ENCODE peak calls at places on chromosomes 2 and 18, in eight cellular contexts. D is cardiac muscle cell, Y is WTC11, N is H9, K is AG04450, X is GM06990, S is OCI-LY7, V is adrenal gland. U is an unnamed sample.

GRCh38 chr18:55452123-55452611 is 135.8 kb downstream of the TCF4 start:
- DNase-seq in X (no peak), V (no peak), N (no peak), D (peak), K (no peak), S (no peak), Y (no peak), U (no peak)

GRCh38 chr2:42099431-42100173 is 51.8 kb downstream of the PKDCC start:
- DNase-seq in V (no peak), S (peak), X (peak), Y (no peak), K (no peak), N (no peak), D (no peak), U (no peak)

GRCh38 chr2:7012141-7012809 is 95.1 kb downstream of the RNF144A start:
- DNase-seq in Y (no peak), V (no peak), N (no peak), D (peak), S (no peak), X (no peak), K (no peak), U (no peak)

GRCh38 chr18:31828613-31829012 is 67.9 kb upstream of the SLC25A52 start:
- DNase-seq in V (no peak), S (no peak), N (no peak), Y (no peak), K (no peak), D (no peak), X (no peak), U (no peak)

GRCh38 chr2:68127358-68128242 is 30.1 kb upstream of the PNO1 start:
- DNase-seq in K (no peak), Y (no peak), N (no peak), S (peak), V (no peak), D (no peak), X (peak), U (no peak)

GRCh38 chr2:144159264-144159663 is 360.7 kb downstream of the ZEB2 start:
- DNase-seq in Y (no peak), S (no peak), N (no peak), V (no peak), K (no peak), X (no peak), D (no peak), U (no peak)

GRCh38 chr2:219722276-219722883 is 95.0 kb downstream of the SLC4A3 start:
- DNase-seq in S (no peak), V (no peak), D (no peak), K (no peak), Y (no peak), X (no peak), N (no peak), U (no peak)

GRCh38 chr2:216202602-216203250 is 93.6 kb downstream of the XRCC5 start:
- DNase-seq in N (no peak), K (no peak), S (no peak), V (no peak), D (no peak), X (no peak), Y (no peak), U (no peak)

GRCh38 chr18:14922965-14923565 is 175.1 kb downstream of the ANKRD30B start:
- DNase-seq in D (no peak), K (no peak), Y (no peak), V (no peak), X (no peak), S (no peak), N (no peak), U (peak)

GRCh38 chr2:86020984-86021383 is 84.7 kb downstream of the POLR1A start:
- DNase-seq in D (peak), N (no peak), K (no peak), V (no peak), Y (no peak), S (no peak), X (no peak), U (no peak)

GRCh38 chr18:70074091-70074490 is 126.4 kb upstream of the CD226 start:
- DNase-seq in S (no peak), N (no peak), D (no peak), V (no peak), X (no peak), Y (no peak), K (peak), U (no peak)

GRCh38 chr18:70073442-70073841 is 125.8 kb upstream of the CD226 start:
- DNase-seq in N (no peak), K (no peak), S (no peak), Y (no peak), X (no peak), V (no peak), D (no peak), U (no peak)

GRCh38 chr18:70072678-70073077 is 125.0 kb upstream of the CD226 start:
- DNase-seq in D (peak), Y (no peak), K (peak), N (no peak), V (no peak), X (no peak), S (no peak), U (no peak)

GRCh38 chr18:70069965-70070364 is 122.3 kb upstream of the CD226 start:
- DNase-seq in K (no peak), S (no peak), N (no peak), X (no peak), Y (no peak), D (no peak), V (no peak), U (no peak)

DNA sequence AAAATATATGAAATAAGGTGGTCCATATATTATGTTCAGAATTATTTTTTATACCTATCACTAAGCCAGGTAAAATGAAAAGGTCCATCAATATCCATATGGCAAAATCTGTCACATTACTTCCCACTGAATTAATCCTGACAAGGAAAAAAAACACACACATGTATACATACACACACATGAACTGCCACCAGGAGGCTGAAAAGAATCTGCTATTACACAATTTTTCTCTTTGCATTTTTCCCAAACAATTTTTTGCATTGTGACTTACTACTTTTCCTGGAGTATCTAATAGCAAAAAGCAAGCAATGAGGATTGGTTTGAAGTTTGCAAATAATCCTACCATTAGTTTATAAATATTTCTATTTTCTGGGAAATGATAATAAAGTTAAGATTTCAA is 128.2 kb upstream of the CD226 start:
- DNase-seq in S (no peak), V (no peak), K (no peak), Y (no peak), D (peak), N (no peak), X (no peak), U (no peak)
- TF ChIP-seq CTCF in S (no peak), V (no peak), K (peak), Y (no peak), D (peak), N (no peak), X (no peak), U (peak)

DNA sequence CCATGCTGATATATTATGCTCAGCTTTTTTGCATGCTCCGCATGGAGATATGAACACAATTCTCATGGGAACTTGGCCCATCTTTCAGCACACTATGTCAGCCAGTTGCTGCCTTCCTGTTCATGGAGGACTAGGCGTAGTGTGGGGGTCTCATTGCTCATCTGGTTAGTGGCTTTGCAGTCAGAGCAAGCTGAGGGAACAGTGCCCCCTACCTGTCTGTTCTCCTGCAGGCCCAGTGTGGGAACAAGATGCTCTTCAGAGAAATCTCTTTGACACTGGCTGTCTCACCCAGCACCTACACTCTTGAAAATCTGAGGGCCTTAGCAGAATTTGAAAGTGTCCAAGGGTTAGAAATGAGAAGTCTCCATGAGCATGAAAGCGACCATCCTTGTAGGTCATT is 47.1 kb downstream of the SPTBN1 start:
- DNase-seq in V (no peak), X (no peak), Y (peak), N (peak), K (no peak), D (peak), S (peak), U (no peak)
- TF ChIP-seq CTCF in V (peak), X (peak), Y (peak), N (peak), K (peak), D (peak), S (peak), U (peak)

GRCh38 chr18:22188551-22189267 is 19.3 kb downstream of the GATA6 start:
- DNase-seq in S (no peak), K (no peak), D (peak), Y (no peak), V (no peak), X (no peak), N (no peak), U (no peak)
- TF ChIP-seq CTCF in S (no peak), K (no peak), D (no peak), Y (no peak), V (no peak), X (no peak), N (no peak), U (no peak)

GRCh38 chr18:7950380-7951143 is 383.4 kb downstream of the PTPRM start:
- DNase-seq in D (peak), V (no peak), Y (no peak), X (no peak), K (no peak), N (no peak), S (no peak), U (no peak)
- TF ChIP-seq CTCF in D (no peak), V (no peak), Y (no peak), X (no peak), K (no peak), N (no peak), S (no peak), U (no peak)

GRCh38 chr2:142189506-142189905 is 58.7 kb upstream of the LRP1B start:
- DNase-seq in N (no peak), K (no peak), Y (no peak), V (no peak), X (no peak), S (no peak), D (no peak), U (no peak)

GRCh38 chr2:142190805-142191204 is 60.0 kb upstream of the LRP1B start:
- DNase-seq in V (no peak), K (no peak), S (no peak), X (no peak), D (peak), N (peak), Y (no peak), U (no peak)

GRCh38 chr2:142188562-142188961 is 57.7 kb upstream of the LRP1B start:
- DNase-seq in D (no peak), Y (no peak), S (no peak), N (no peak), K (no peak), V (no peak), X (no peak), U (no peak)
- TF ChIP-seq CTCF in D (no peak), Y (no peak), S (no peak), N (no peak), K (no peak), V (no peak), X (no peak), U (no peak)

DNA sequence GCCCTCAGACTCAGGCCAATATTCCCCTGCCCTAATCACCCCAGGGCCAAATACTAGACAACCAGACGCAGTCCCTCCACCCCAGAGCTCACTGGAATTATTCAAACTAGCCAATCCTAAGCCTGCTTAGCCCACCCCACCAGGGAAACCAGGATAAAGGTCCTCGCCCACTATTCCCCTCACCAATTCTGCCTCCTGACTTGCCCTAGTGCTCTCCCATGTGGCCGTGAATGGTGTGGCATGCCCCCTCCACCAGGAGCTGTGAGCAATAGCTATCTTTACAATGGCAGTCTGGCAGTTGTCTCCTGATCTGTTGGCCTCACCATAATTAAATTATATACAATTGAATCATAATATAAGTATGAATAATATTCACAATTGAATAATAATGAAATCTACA is 42.3 kb downstream of the FAM124B start:
- DNase-seq in D (peak), N (peak), K (no peak), X (no peak), Y (peak), S (peak), V (peak), U (no peak)
- TF ChIP-seq CTCF in D (peak), N (peak), K (peak), X (peak), Y (no peak), S (peak), V (peak), U (peak)

GRCh38 chr2:63555299-63555698 is 33.0 kb downstream of the WDPCP start:
- DNase-seq in K (no peak), Y (no peak), N (no peak), X (no peak), D (no peak), V (no peak), S (no peak), U (no peak)

GRCh38 chr2:63553049-63553448 is 35.2 kb downstream of the WDPCP start:
- DNase-seq in Y (no peak), K (no peak), S (no peak), D (peak), X (no peak), V (peak), N (no peak), U (no peak)

GRCh38 chr2:63555931-63556330 is 32.3 kb downstream of the WDPCP start:
- DNase-seq in S (no peak), X (no peak), K (no peak), Y (no peak), V (no peak), N (no peak), D (no peak), U (no peak)
- TF ChIP-seq CTCF in S (no peak), X (no peak), K (no peak), Y (no peak), V (no peak), N (no peak), D (no peak), U (no peak)

DNA sequence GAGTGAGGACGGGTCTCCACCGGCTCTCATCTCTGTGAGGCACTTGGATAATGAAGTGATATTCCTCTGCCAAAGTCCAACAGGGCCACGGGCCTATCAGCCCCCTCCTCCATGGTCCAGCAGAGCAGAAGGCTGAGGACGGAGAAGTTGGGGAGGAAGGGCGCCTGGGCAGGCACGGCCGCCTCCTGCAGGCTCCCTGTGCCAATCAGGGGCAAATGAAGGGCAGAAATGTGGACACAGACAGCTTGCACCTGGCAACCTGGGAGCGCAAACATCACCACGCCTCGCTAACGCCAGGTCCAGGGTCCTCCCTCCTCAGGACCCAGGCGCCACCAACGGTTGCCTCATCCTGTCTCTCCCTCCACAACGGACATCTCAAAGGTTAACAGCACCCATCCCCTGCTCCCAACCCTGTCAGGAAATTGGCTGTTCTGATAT is 24.3 kb downstream of the SMAD7 start:
- DNase-seq in X (no peak), S (no peak), K (no peak), D (no peak), Y (no peak), V (no peak), N (no peak), U (no peak)
- TF ChIP-seq CTCF in X (no peak), S (no peak), K (no peak), D (no peak), Y (no peak), V (no peak), N (no peak), U (no peak)

GRCh38 chr18:69215151-69215550 is 185.5 kb upstream of the DOK6 start:
- DNase-seq in Y (no peak), V (no peak), N (no peak), K (no peak), D (no peak), X (no peak), S (no peak), U (no peak)
- TF ChIP-seq CTCF in Y (no peak), V (no peak), N (no peak), K (no peak), D (no peak), X (no peak), S (no peak), U (no peak)

U was measured in osteocyte.